ENCODE peak calls at places on chromosomes 12 and 14, in six cellular contexts. One of them, this sample, is unnamed.

GRCh38 chr14:63214417-63215196 is 10.4 kb downstream of the RHOJ start:
- DNase-seq in transverse colon: no peak
- DNase-seq in MM.1S: no peak
- DNase-seq in fibroblast of lung: no peak
- DNase-seq in IMR-90: no peak
- DNase-seq in osteoblast: no peak
- DNase-seq in this sample: no peak

GRCh38 chr12:88334271-88334670 is 192.2 kb downstream of the TMTC3 start:
- DNase-seq in transverse colon: no peak
- DNase-seq in IMR-90: peak; percentile 63
- DNase-seq in MM.1S: peak; percentile 94
- DNase-seq in fibroblast of lung: peak; percentile 85
- DNase-seq in osteoblast: no peak
- DNase-seq in this sample: peak; percentile 14

GRCh38 chr14:24398298-24398942 is 383 bp upstream of the NYNRIN start:
- DNase-seq in MM.1S: no peak
- DNase-seq in transverse colon: peak; percentile 48
- DNase-seq in fibroblast of lung: no peak
- DNase-seq in osteoblast: no peak
- DNase-seq in IMR-90: no peak
- DNase-seq in this sample: peak; percentile 37

GRCh38 chr14:50501642-50502041 is 30.7 kb downstream of the MAP4K5 start:
- DNase-seq in transverse colon: no peak
- DNase-seq in fibroblast of lung: peak; percentile 93
- DNase-seq in MM.1S: no peak
- DNase-seq in IMR-90: peak; percentile 81
- DNase-seq in osteoblast: peak; percentile 32
- DNase-seq in this sample: no peak

GRCh38 chr12:94545937-94546771 is 86.5 kb upstream of the CEP83 start:
- DNase-seq in transverse colon: peak; percentile 65
- DNase-seq in fibroblast of lung: peak; percentile 62
- DNase-seq in MM.1S: peak; percentile 78
- DNase-seq in IMR-90: peak; percentile 68
- DNase-seq in osteoblast: peak; percentile 88
- DNase-seq in this sample: no peak

GRCh38 chr12:117470804-117471203 is 109.4 kb upstream of the NOS1 start:
- DNase-seq in IMR-90: no peak
- DNase-seq in osteoblast: no peak
- DNase-seq in transverse colon: no peak
- DNase-seq in MM.1S: no peak
- DNase-seq in fibroblast of lung: no peak
- DNase-seq in this sample: no peak

GRCh38 chr12:93089805-93090569 is 160.9 kb upstream of the EEA1 start:
- DNase-seq in IMR-90: peak; percentile 99
- DNase-seq in fibroblast of lung: peak; percentile 94
- DNase-seq in transverse colon: peak; percentile 28
- DNase-seq in MM.1S: no peak
- DNase-seq in osteoblast: no peak
- DNase-seq in this sample: no peak

GRCh38 chr12:38728894-38729293 is 176.5 kb downstream of the CPNE8 start:
- DNase-seq in osteoblast: no peak
- DNase-seq in fibroblast of lung: no peak
- DNase-seq in IMR-90: no peak
- DNase-seq in MM.1S: peak; percentile 42
- DNase-seq in transverse colon: no peak
- DNase-seq in this sample: no peak

GRCh38 chr12:7242176-7243101 is 53.0 kb downstream of the PEX5 start:
- DNase-seq in fibroblast of lung: no peak
- DNase-seq in transverse colon: no peak
- DNase-seq in osteoblast: no peak
- DNase-seq in IMR-90: no peak
- DNase-seq in MM.1S: no peak
- DNase-seq in this sample: no peak

GRCh38 chr12:125164541-125164940 is 99.3 kb downstream of the AACS start:
- DNase-seq in IMR-90: no peak
- DNase-seq in MM.1S: no peak
- DNase-seq in transverse colon: no peak
- DNase-seq in fibroblast of lung: no peak
- DNase-seq in osteoblast: no peak
- DNase-seq in this sample: no peak

GRCh38 chr12:118377891-118378470 is 1.6 kb downstream of the SUDS3 start:
- DNase-seq in IMR-90: peak; percentile 44
- DNase-seq in transverse colon: peak; percentile 72
- DNase-seq in MM.1S: peak; percentile 32
- DNase-seq in osteoblast: peak; percentile 90
- DNase-seq in fibroblast of lung: peak; percentile 34
- DNase-seq in this sample: peak; percentile 65

GRCh38 chr12:96054262-96054645 is 18.9 kb upstream of the LTA4H start:
- DNase-seq in IMR-90: no peak
- DNase-seq in MM.1S: no peak
- DNase-seq in fibroblast of lung: no peak
- DNase-seq in transverse colon: no peak
- DNase-seq in osteoblast: no peak
- DNase-seq in this sample: no peak

GRCh38 chr12:8996682-8997405 is 7.5 kb downstream of the KLRG1 start:
- DNase-seq in transverse colon: no peak
- DNase-seq in osteoblast: no peak
- DNase-seq in MM.1S: no peak
- DNase-seq in fibroblast of lung: peak; percentile 46
- DNase-seq in IMR-90: peak; percentile 49
- DNase-seq in this sample: no peak

GRCh38 chr14:36503771-36504741 is 16.0 kb downstream of the NKX2-1 start:
- DNase-seq in transverse colon: no peak
- DNase-seq in osteoblast: peak; percentile 52
- DNase-seq in IMR-90: no peak
- DNase-seq in MM.1S: no peak
- DNase-seq in fibroblast of lung: no peak
- DNase-seq in this sample: no peak

GRCh38 chr14:101884537-101885253 is 79.7 kb upstream of the DYNC1H1 start:
- DNase-seq in transverse colon: no peak
- DNase-seq in MM.1S: no peak
- DNase-seq in fibroblast of lung: no peak
- DNase-seq in IMR-90: no peak
- DNase-seq in osteoblast: no peak
- DNase-seq in this sample: no peak

GRCh38 chr14:25349269-25349668 is 299.3 kb upstream of the STXBP6 start:
- DNase-seq in transverse colon: no peak
- DNase-seq in osteoblast: no peak
- DNase-seq in IMR-90: no peak
- DNase-seq in fibroblast of lung: no peak
- DNase-seq in MM.1S: no peak
- DNase-seq in this sample: no peak

GRCh38 chr12:20455001-20455706 is 86.8 kb downstream of the PDE3A start:
- DNase-seq in MM.1S: no peak
- DNase-seq in fibroblast of lung: peak; percentile 80
- DNase-seq in osteoblast: no peak
- DNase-seq in IMR-90: no peak
- DNase-seq in transverse colon: no peak
- DNase-seq in this sample: no peak

GRCh38 chr12:79557690-79558315 is 133.0 kb downstream of the PAWR start:
- DNase-seq in osteoblast: no peak
- DNase-seq in fibroblast of lung: peak; percentile 30
- DNase-seq in IMR-90: no peak
- DNase-seq in transverse colon: no peak
- DNase-seq in MM.1S: no peak
- DNase-seq in this sample: no peak

GRCh38 chr12:83527700-83528281 is 841.1 kb downstream of the TMTC2 start:
- DNase-seq in MM.1S: no peak
- DNase-seq in IMR-90: no peak
- DNase-seq in fibroblast of lung: no peak
- DNase-seq in transverse colon: no peak
- DNase-seq in osteoblast: no peak
- DNase-seq in this sample: no peak

GRCh38 chr14:102363182-102363952 is 626 bp downstream of the TECPR2 start:
- DNase-seq in MM.1S: no peak
- DNase-seq in transverse colon: peak; percentile 40
- DNase-seq in osteoblast: peak; percentile 72
- DNase-seq in fibroblast of lung: peak; percentile 58
- DNase-seq in IMR-90: peak; percentile 50
- DNase-seq in this sample: no peak

GRCh38 chr12:7060353-7060954 is at the start of gene C1S:
- DNase-seq in transverse colon: peak; percentile 54
- DNase-seq in osteoblast: peak; percentile 94
- DNase-seq in fibroblast of lung: peak; percentile 93
- DNase-seq in MM.1S: no peak
- DNase-seq in IMR-90: peak; percentile 99
- DNase-seq in this sample: peak; percentile 83

GRCh38 chr12:74537126-74537706 is 419 bp upstream of the ATXN7L3B start:
- DNase-seq in MM.1S: peak; percentile 71
- DNase-seq in transverse colon: no peak
- DNase-seq in IMR-90: peak; percentile 69
- DNase-seq in osteoblast: peak; percentile 83
- DNase-seq in fibroblast of lung: peak; percentile 60
- DNase-seq in this sample: no peak

GRCh38 chr12:52847335-52848102 is 1.3 kb downstream of the KRT78 start:
- DNase-seq in IMR-90: no peak
- DNase-seq in fibroblast of lung: peak; percentile 67
- DNase-seq in MM.1S: no peak
- DNase-seq in osteoblast: peak; percentile 65
- DNase-seq in transverse colon: no peak
- DNase-seq in this sample: no peak

GRCh38 chr14:105412768-105413541 is 6.7 kb upstream of the MTA1 start:
- DNase-seq in osteoblast: peak; percentile 77
- DNase-seq in IMR-90: no peak
- DNase-seq in fibroblast of lung: no peak
- DNase-seq in MM.1S: no peak
- DNase-seq in transverse colon: no peak
- DNase-seq in this sample: no peak

GRCh38 chr12:71755146-71755892 is 656 bp downstream of the RAB21 start:
- DNase-seq in IMR-90: peak; percentile 73
- DNase-seq in MM.1S: peak; percentile 30
- DNase-seq in fibroblast of lung: peak; percentile 64
- DNase-seq in osteoblast: peak; percentile 84
- DNase-seq in transverse colon: peak; percentile 56
- DNase-seq in this sample: peak; percentile 30

GRCh38 chr12:108099085-108099484 is 30.0 kb upstream of the WSCD2 start:
- DNase-seq in fibroblast of lung: no peak
- DNase-seq in IMR-90: no peak
- DNase-seq in osteoblast: no peak
- DNase-seq in MM.1S: no peak
- DNase-seq in transverse colon: no peak
- DNase-seq in this sample: no peak

GRCh38 chr12:13167226-13167625 is 29.3 kb upstream of the EMP1 start:
- DNase-seq in MM.1S: no peak
- DNase-seq in osteoblast: no peak
- DNase-seq in fibroblast of lung: peak; percentile 46
- DNase-seq in transverse colon: no peak
- DNase-seq in IMR-90: no peak
- DNase-seq in this sample: no peak

GRCh38 chr12:39587247-39587646 is 32.4 kb downstream of the ABCD2 start:
- DNase-seq in fibroblast of lung: no peak
- DNase-seq in IMR-90: no peak
- DNase-seq in osteoblast: no peak
- DNase-seq in transverse colon: no peak
- DNase-seq in MM.1S: peak; percentile 43
- DNase-seq in this sample: no peak

GRCh38 chr14:89190779-89191513 is 226.1 kb downstream of the FOXN3 start:
- DNase-seq in transverse colon: no peak
- DNase-seq in osteoblast: no peak
- DNase-seq in fibroblast of lung: peak; percentile 12
- DNase-seq in IMR-90: no peak
- DNase-seq in MM.1S: no peak
- DNase-seq in this sample: no peak

GRCh38 chr12:75662501-75663159 is 151.2 kb upstream of the KRR1 start:
- DNase-seq in fibroblast of lung: peak; percentile 34
- DNase-seq in transverse colon: no peak
- DNase-seq in MM.1S: no peak
- DNase-seq in osteoblast: no peak
- DNase-seq in IMR-90: no peak
- DNase-seq in this sample: no peak

GRCh38 chr12:75666980-75667359 is 155.6 kb upstream of the KRR1 start:
- DNase-seq in MM.1S: no peak
- DNase-seq in fibroblast of lung: peak; percentile 92
- DNase-seq in osteoblast: peak; percentile 83
- DNase-seq in IMR-90: peak; percentile 92
- DNase-seq in transverse colon: no peak
- DNase-seq in this sample: no peak

GRCh38 chr12:75665216-75665615 is 153.8 kb upstream of the KRR1 start:
- DNase-seq in MM.1S: no peak
- DNase-seq in IMR-90: no peak
- DNase-seq in fibroblast of lung: peak; percentile 78
- DNase-seq in osteoblast: no peak
- DNase-seq in transverse colon: no peak
- DNase-seq in this sample: no peak

GRCh38 chr12:75670175-75670574 is 158.8 kb upstream of the KRR1 start:
- DNase-seq in transverse colon: no peak
- DNase-seq in osteoblast: no peak
- DNase-seq in IMR-90: no peak
- DNase-seq in fibroblast of lung: no peak
- DNase-seq in MM.1S: no peak
- DNase-seq in this sample: no peak

GRCh38 chr12:75666126-75666979 is 154.9 kb upstream of the KRR1 start:
- DNase-seq in fibroblast of lung: peak; percentile 89
- DNase-seq in MM.1S: no peak
- DNase-seq in osteoblast: peak; percentile 25
- DNase-seq in IMR-90: peak; percentile 63
- DNase-seq in transverse colon: no peak
- DNase-seq in this sample: no peak
- H3K27ac ChIP-seq in fibroblast of lung: peak overlapping the region; percentile 28
- H3K27ac ChIP-seq in MM.1S: no peak overlapping the region
- H3K27ac ChIP-seq in osteoblast: peak overlapping the region; percentile 81
- H3K27ac ChIP-seq in IMR-90: peak overlapping the region; percentile 88
- H3K27ac ChIP-seq in transverse colon: peak overlapping the region; percentile 33
- H3K27ac ChIP-seq in this sample: peak overlapping the region; percentile 61

GRCh38 chr12:59453461-59453860 is 142.4 kb upstream of the SLC16A7 start:
- DNase-seq in fibroblast of lung: no peak
- DNase-seq in transverse colon: no peak
- DNase-seq in MM.1S: no peak
- DNase-seq in IMR-90: no peak
- DNase-seq in osteoblast: no peak
- DNase-seq in this sample: no peak

GRCh38 chr12:59452259-59452658 is 143.6 kb upstream of the SLC16A7 start:
- DNase-seq in osteoblast: peak; percentile 78
- DNase-seq in MM.1S: no peak
- DNase-seq in IMR-90: peak; percentile 85
- DNase-seq in transverse colon: no peak
- DNase-seq in fibroblast of lung: peak; percentile 85
- DNase-seq in this sample: no peak

GRCh38 chr12:59452746-59453145 is 143.1 kb upstream of the SLC16A7 start:
- DNase-seq in fibroblast of lung: peak; percentile 55
- DNase-seq in transverse colon: no peak
- DNase-seq in osteoblast: no peak
- DNase-seq in MM.1S: no peak
- DNase-seq in IMR-90: peak; percentile 26
- DNase-seq in this sample: no peak
- H3K4me1 ChIP-seq in fibroblast of lung: peaks cover 10% of the 10 kb centered on the region
- H3K4me1 ChIP-seq in transverse colon: no peaks in the 10 kb centered on the region
- H3K4me1 ChIP-seq in osteoblast: peaks cover 21% of the 10 kb centered on the region
- H3K4me1 ChIP-seq in MM.1S: no peaks in the 10 kb centered on the region
- H3K4me1 ChIP-seq in IMR-90: peaks cover 4% of the 10 kb centered on the region
- H3K4me1 ChIP-seq in this sample: no peaks in the 10 kb centered on the region

GRCh38 chr14:61477845-61478438 is 156.6 kb downstream of the PRKCH start:
- DNase-seq in IMR-90: peak; percentile 60
- DNase-seq in MM.1S: no peak
- DNase-seq in fibroblast of lung: peak; percentile 47
- DNase-seq in transverse colon: peak; percentile 77
- DNase-seq in osteoblast: no peak
- DNase-seq in this sample: no peak
- H3K27ac ChIP-seq in IMR-90: peak overlapping the region; percentile 100
- H3K27ac ChIP-seq in MM.1S: peak overlapping the region; percentile 78
- H3K27ac ChIP-seq in fibroblast of lung: peak overlapping the region; percentile 92
- H3K27ac ChIP-seq in transverse colon: peak overlapping the region; percentile 79
- H3K27ac ChIP-seq in osteoblast: peak overlapping the region; percentile 95
- H3K27ac ChIP-seq in this sample: peak overlapping the region; percentile 72

GRCh38 chr14:34987180-34987579 is 4.4 kb downstream of the SRP54 start:
- DNase-seq in transverse colon: no peak
- DNase-seq in IMR-90: no peak
- DNase-seq in MM.1S: no peak
- DNase-seq in fibroblast of lung: no peak
- DNase-seq in osteoblast: no peak
- DNase-seq in this sample: no peak
- H3K4me1 ChIP-seq in transverse colon: peaks cover 13% of the 10 kb centered on the region
- H3K4me1 ChIP-seq in IMR-90: peaks cover 2% of the 10 kb centered on the region
- H3K4me1 ChIP-seq in MM.1S: peaks cover 5% of the 10 kb centered on the region
- H3K4me1 ChIP-seq in fibroblast of lung: peaks cover 3% of the 10 kb centered on the region
- H3K4me1 ChIP-seq in osteoblast: peaks cover 18% of the 10 kb centered on the region
- H3K4me1 ChIP-seq in this sample: peaks cover 22% of the 10 kb centered on the region

This sample was measured in uterus.